ENCODE peak calls at places on chromosome 19, in nine cellular contexts. P, Q, D, M, G, E, V, Y and X are unnamed samples.

GRCh38 chr19:7971553-7972520 is 28.4 kb upstream of the TIMM44 start:
- DNase-seq in M (no peak), Y (no peak), V (no peak), G (no peak), Q (no peak), P (no peak), E (no peak), D (no peak), X (no peak)

GRCh38 chr19:6278740-6279619 is 795 bp downstream of the MLLT1 start:
- DNase-seq in M (no peak), D (no peak), G (no peak), V (no peak), E (no peak), Y (no peak), P (no peak), Q (peak), X (no peak)

GRCh38 chr19:49017666-49018351 is 918 bp upstream of the LHB start:
- DNase-seq in D (no peak), V (no peak), G (peak), Q (peak), Y (no peak), M (peak), E (peak), P (peak), X (peak)

GRCh38 chr19:33988601-33989000 is 183.7 kb upstream of the LSM14A start:
- DNase-seq in P (no peak), E (no peak), D (no peak), M (no peak), V (peak), Q (no peak), G (no peak), Y (no peak), X (peak)

GRCh38 chr19:1507763-1508506 is 4.9 kb downstream of the ADAMTSL5 start:
- DNase-seq in M (peak), G (peak), Q (peak), P (peak), Y (peak), V (peak), D (peak), E (peak), X (peak)

GRCh38 chr19:18438331-18439024 is 545 bp upstream of the ISYNA1 start:
- DNase-seq in G (no peak), E (peak), M (no peak), Q (no peak), P (no peak), Y (no peak), D (no peak), V (no peak), X (peak)

GRCh38 chr19:49427855-49428546 is 2.8 kb downstream of the GFY start:
- DNase-seq in E (peak), V (no peak), Q (no peak), G (no peak), M (no peak), D (no peak), P (no peak), Y (no peak), X (peak)

GRCh38 chr19:15640294-15640903 is at the start of gene CYP4F3:
- DNase-seq in P (no peak), Q (peak), M (no peak), D (no peak), E (no peak), G (no peak), Y (no peak), V (no peak), X (no peak)

GRCh38 chr19:49407079-49407478 is 16.2 kb downstream of the PTH2 start:
- DNase-seq in Y (no peak), E (no peak), V (no peak), M (no peak), Q (no peak), P (no peak), G (no peak), D (no peak), X (no peak)

GRCh38 chr19:33297401-33298145 is 4.8 kb downstream of the CEBPA start:
- DNase-seq in Q (no peak), D (no peak), G (no peak), E (peak), Y (no peak), P (no peak), V (no peak), M (no peak), X (peak)

GRCh38 chr19:48815870-48816501 is 5.2 kb upstream of the BCAT2 start:
- DNase-seq in Q (no peak), E (no peak), V (no peak), P (no peak), D (no peak), G (no peak), M (no peak), Y (peak), X (peak)

GRCh38 chr19:48635263-48635965 is 1.8 kb downstream of the DBP start:
- DNase-seq in P (no peak), Q (no peak), D (no peak), Y (no peak), G (peak), M (peak), E (peak), V (peak), X (peak)

GRCh38 chr19:11168568-11168967 is 13.0 kb upstream of the SPC24 start:
- DNase-seq in P (peak), M (no peak), E (no peak), Q (peak), G (no peak), V (peak), D (peak), Y (peak), X (peak)

GRCh38 chr19:51698296-51698695 is 5.2 kb downstream of the SPACA6 start:
- DNase-seq in Q (peak), M (no peak), P (no peak), E (no peak), G (no peak), V (no peak), Y (no peak), D (no peak), X (no peak)

GRCh38 chr19:14670408-14670807 is 4.2 kb downstream of the ADGRE3 start:
- DNase-seq in D (no peak), M (no peak), E (no peak), G (no peak), Y (no peak), Q (no peak), P (no peak), V (no peak), X (no peak)

GRCh38 chr19:45099465-45100201 is 6.7 kb downstream of the PPP1R37 start:
- DNase-seq in D (no peak), V (no peak), P (no peak), Q (no peak), M (no peak), E (peak), G (no peak), Y (no peak), X (no peak)

GRCh38 chr19:46374526-46375475 is 27.9 kb downstream of the PPP5C start:
- DNase-seq in M (no peak), Y (no peak), Q (no peak), V (no peak), E (no peak), P (no peak), D (no peak), G (no peak), X (no peak)

GRCh38 chr19:19628499-19629134 is 597 bp upstream of the LPAR2 start:
- DNase-seq in V (no peak), M (peak), E (peak), D (no peak), Y (no peak), Q (no peak), G (peak), P (peak), X (peak)

GRCh38 chr19:33134571-33135041 is 2.7 kb downstream of the WDR88 start:
- DNase-seq in P (no peak), E (peak), G (peak), M (peak), Y (no peak), D (no peak), Q (no peak), V (no peak), X (no peak)

GRCh38 chr19:29379257-29379986 is 146.4 kb upstream of the VSTM2B start:
- DNase-seq in Q (no peak), M (no peak), Y (no peak), G (no peak), E (peak), V (no peak), P (no peak), D (no peak), X (no peak)

GRCh38 chr19:24054044-24054935 is 32.7 kb upstream of the ZNF254 start:
- DNase-seq in D (peak), M (no peak), G (no peak), P (peak), Y (peak), V (peak), Q (peak), E (no peak), X (peak)

GRCh38 chr19:4030981-4031380 is 23.4 kb downstream of the PIAS4 start:
- DNase-seq in Q (no peak), G (no peak), Y (no peak), E (no peak), P (no peak), D (no peak), V (no peak), M (no peak), X (no peak)

GRCh38 chr19:10339380-10339960 is at the start of gene ICAM3:
- DNase-seq in M (no peak), E (peak), P (no peak), G (peak), D (no peak), Q (no peak), Y (no peak), V (no peak), X (no peak)

GRCh38 chr19:55117063-55117635 is 288 bp downstream of the PPP1R12C start:
- DNase-seq in E (no peak), Q (peak), V (no peak), M (no peak), D (no peak), G (peak), P (no peak), Y (no peak), X (peak)

GRCh38 chr19:54526972-54527371 is 24.3 kb downstream of the LAIR2 start:
- DNase-seq in E (no peak), Y (no peak), G (no peak), V (no peak), P (no peak), D (no peak), Q (no peak), M (no peak), X (no peak)

GRCh38 chr19:11096210-11096841 is 7.1 kb downstream of the LDLR start:
- DNase-seq in V (no peak), D (peak), Y (no peak), G (peak), Q (no peak), P (no peak), E (no peak), M (no peak), X (no peak)

GRCh38 chr19:46542428-46543230 is 47.0 kb upstream of the PNMA8B start:
- DNase-seq in Q (peak), M (peak), G (peak), E (peak), V (peak), P (peak), D (peak), Y (peak), X (peak)

GRCh38 chr19:13784731-13785452 is 10.4 kb upstream of the ZSWIM4 start:
- DNase-seq in Y (no peak), M (peak), D (no peak), E (peak), V (peak), P (peak), G (peak), Q (no peak), X (peak)

GRCh38 chr19:3692141-3693029 is 7.9 kb downstream of the PIP5K1C start:
- DNase-seq in D (no peak), E (peak), M (peak), V (no peak), P (no peak), Y (no peak), Q (no peak), G (peak), X (no peak)

GRCh38 chr19:16208064-16208759 is 10.5 kb downstream of the AP1M1 start:
- DNase-seq in D (no peak), M (no peak), Y (no peak), E (no peak), G (peak), P (no peak), Q (no peak), V (no peak), X (no peak)

GRCh38 chr19:54485846-54486245 is 12.8 kb upstream of the CDC42EP5 start:
- DNase-seq in M (no peak), D (no peak), Q (no peak), G (no peak), E (no peak), Y (no peak), V (no peak), P (no peak), X (peak)

GRCh38 chr19:38728752-38729541 is 15.3 kb downstream of the CAPN12 start:
- DNase-seq in M (no peak), V (no peak), G (no peak), E (no peak), Q (no peak), P (no peak), Y (no peak), D (no peak), X (no peak)

GRCh38 chr19:18750295-18750970 is 40.7 kb downstream of the COMP start:
- DNase-seq in Y (no peak), V (no peak), P (no peak), Q (no peak), G (no peak), E (no peak), D (no peak), M (no peak), X (no peak)

GRCh38 chr19:10193666-10194499 is 870 bp downstream of the DNMT1 start:
- DNase-seq in G (peak), Y (no peak), M (peak), V (peak), E (peak), P (no peak), Q (peak), D (no peak), X (peak)

GRCh38 chr19:19349365-19349764 is 28.7 kb downstream of the MAU2 start:
- DNase-seq in D (no peak), P (no peak), E (no peak), Y (no peak), Q (no peak), V (no peak), G (no peak), M (no peak), X (no peak)